ENCODE peak calls at places on chromosomes 12 and 14, in ten cellular contexts. One of them, this sample, is unnamed.

GRCh38 chr14:50941151-50941550 is 3.1 kb downstream of the PYGL start:
- DNase-seq in pancreas: no peak
- DNase-seq in esophagus muscularis mucosa: no peak
- DNase-seq in MM.1S: no peak
- DNase-seq in GM12865: no peak
- DNase-seq in CD8-positive, alpha-beta T cell: no peak
- DNase-seq in tibial artery: no peak
- DNase-seq in epithelial cell of esophagus: peak
- DNase-seq in neural progenitor cell: no peak
- DNase-seq in left ventricle myocardium inferior: no peak
- DNase-seq in this sample: no peak

GRCh38 chr14:37247777-37248461 is 50.2 kb downstream of the MIPOL1 start:
- DNase-seq in pancreas: no peak
- DNase-seq in esophagus muscularis mucosa: no peak
- DNase-seq in MM.1S: no peak
- DNase-seq in GM12865: no peak
- DNase-seq in CD8-positive, alpha-beta T cell: no peak
- DNase-seq in tibial artery: no peak
- DNase-seq in epithelial cell of esophagus: no peak
- DNase-seq in neural progenitor cell: no peak
- DNase-seq in left ventricle myocardium inferior: no peak
- DNase-seq in this sample: no peak

GRCh38 chr12:102439391-102440108 is 40.8 kb downstream of the IGF1 start:
- DNase-seq in pancreas: no peak
- DNase-seq in esophagus muscularis mucosa: no peak
- DNase-seq in MM.1S: no peak
- DNase-seq in GM12865: no peak
- DNase-seq in CD8-positive, alpha-beta T cell: no peak
- DNase-seq in tibial artery: no peak
- DNase-seq in epithelial cell of esophagus: no peak
- DNase-seq in neural progenitor cell: no peak
- DNase-seq in left ventricle myocardium inferior: no peak
- DNase-seq in this sample: no peak

GRCh38 chr14:99529899-99530298 is 48.7 kb downstream of the CCNK start:
- DNase-seq in pancreas: no peak
- DNase-seq in esophagus muscularis mucosa: no peak
- DNase-seq in MM.1S: no peak
- DNase-seq in GM12865: no peak
- DNase-seq in CD8-positive, alpha-beta T cell: no peak
- DNase-seq in tibial artery: no peak
- DNase-seq in epithelial cell of esophagus: no peak
- DNase-seq in neural progenitor cell: no peak
- DNase-seq in left ventricle myocardium inferior: no peak
- DNase-seq in this sample: no peak

GRCh38 chr12:111942557-111942956 is 70.4 kb downstream of the TMEM116 start:
- DNase-seq in pancreas: no peak
- DNase-seq in esophagus muscularis mucosa: no peak
- DNase-seq in MM.1S: no peak
- DNase-seq in GM12865: no peak
- DNase-seq in CD8-positive, alpha-beta T cell: no peak
- DNase-seq in tibial artery: no peak
- DNase-seq in epithelial cell of esophagus: peak
- DNase-seq in neural progenitor cell: no peak
- DNase-seq in left ventricle myocardium inferior: no peak
- DNase-seq in this sample: no peak

GRCh38 chr12:91009319-91009950 is 4.7 kb upstream of the EPYC start:
- DNase-seq in pancreas: no peak
- DNase-seq in esophagus muscularis mucosa: no peak
- DNase-seq in MM.1S: peak
- DNase-seq in GM12865: peak
- DNase-seq in CD8-positive, alpha-beta T cell: no peak
- DNase-seq in tibial artery: no peak
- DNase-seq in epithelial cell of esophagus: peak
- DNase-seq in neural progenitor cell: no peak
- DNase-seq in left ventricle myocardium inferior: no peak
- DNase-seq in this sample: no peak

GRCh38 chr12:125263385-125263784 is 198.2 kb downstream of the AACS start:
- DNase-seq in pancreas: no peak
- DNase-seq in esophagus muscularis mucosa: no peak
- DNase-seq in MM.1S: no peak
- DNase-seq in GM12865: no peak
- DNase-seq in CD8-positive, alpha-beta T cell: no peak
- DNase-seq in tibial artery: no peak
- DNase-seq in epithelial cell of esophagus: no peak
- DNase-seq in neural progenitor cell: peak
- DNase-seq in left ventricle myocardium inferior: no peak
- DNase-seq in this sample: peak

GRCh38 chr12:122895757-122896636 is at the start of gene VPS37B:
- DNase-seq in pancreas: peak
- DNase-seq in esophagus muscularis mucosa: no peak
- DNase-seq in MM.1S: peak
- DNase-seq in GM12865: peak
- DNase-seq in CD8-positive, alpha-beta T cell: peak
- DNase-seq in tibial artery: peak
- DNase-seq in epithelial cell of esophagus: peak
- DNase-seq in neural progenitor cell: peak
- DNase-seq in left ventricle myocardium inferior: peak
- DNase-seq in this sample: peak

GRCh38 chr12:65609359-65609771 is 214.9 kb upstream of the HMGA2 start:
- DNase-seq in pancreas: no peak
- DNase-seq in esophagus muscularis mucosa: no peak
- DNase-seq in MM.1S: no peak
- DNase-seq in GM12865: no peak
- DNase-seq in CD8-positive, alpha-beta T cell: no peak
- DNase-seq in tibial artery: no peak
- DNase-seq in epithelial cell of esophagus: peak
- DNase-seq in neural progenitor cell: no peak
- DNase-seq in left ventricle myocardium inferior: no peak
- DNase-seq in this sample: no peak

GRCh38 chr12:69655616-69656336 is 43.3 kb downstream of the BEST3 start:
- DNase-seq in pancreas: no peak
- DNase-seq in esophagus muscularis mucosa: no peak
- DNase-seq in MM.1S: no peak
- DNase-seq in GM12865: no peak
- DNase-seq in CD8-positive, alpha-beta T cell: no peak
- DNase-seq in tibial artery: no peak
- DNase-seq in epithelial cell of esophagus: peak
- DNase-seq in neural progenitor cell: no peak
- DNase-seq in left ventricle myocardium inferior: no peak
- DNase-seq in this sample: no peak

GRCh38 chr14:106564058-106564643 is 1037.8 kb downstream of the TMEM121 start:
- DNase-seq in pancreas: peak
- DNase-seq in esophagus muscularis mucosa: peak
- DNase-seq in MM.1S: peak
- DNase-seq in GM12865: peak
- DNase-seq in CD8-positive, alpha-beta T cell: peak
- DNase-seq in tibial artery: no peak
- DNase-seq in epithelial cell of esophagus: no peak
- DNase-seq in neural progenitor cell: peak
- DNase-seq in left ventricle myocardium inferior: no peak
- DNase-seq in this sample: peak

GRCh38 chr14:102236026-102236425 is 68.9 kb downstream of the MOK start:
- DNase-seq in pancreas: no peak
- DNase-seq in esophagus muscularis mucosa: no peak
- DNase-seq in MM.1S: no peak
- DNase-seq in GM12865: no peak
- DNase-seq in CD8-positive, alpha-beta T cell: no peak
- DNase-seq in tibial artery: no peak
- DNase-seq in epithelial cell of esophagus: no peak
- DNase-seq in neural progenitor cell: no peak
- DNase-seq in left ventricle myocardium inferior: no peak
- DNase-seq in this sample: no peak
- H3K4me3 ChIP-seq in pancreas: no peak
- H3K4me3 ChIP-seq in esophagus muscularis mucosa: no peak
- H3K4me3 ChIP-seq in MM.1S: no peak
- H3K4me3 ChIP-seq in GM12865: no peak
- H3K4me3 ChIP-seq in CD8-positive, alpha-beta T cell: no peak
- H3K4me3 ChIP-seq in tibial artery: no peak
- H3K4me3 ChIP-seq in epithelial cell of esophagus: no peak
- H3K4me3 ChIP-seq in neural progenitor cell: no peak
- H3K4me3 ChIP-seq in left ventricle myocardium inferior: no peak
- H3K4me3 ChIP-seq in this sample: no peak

DNA sequence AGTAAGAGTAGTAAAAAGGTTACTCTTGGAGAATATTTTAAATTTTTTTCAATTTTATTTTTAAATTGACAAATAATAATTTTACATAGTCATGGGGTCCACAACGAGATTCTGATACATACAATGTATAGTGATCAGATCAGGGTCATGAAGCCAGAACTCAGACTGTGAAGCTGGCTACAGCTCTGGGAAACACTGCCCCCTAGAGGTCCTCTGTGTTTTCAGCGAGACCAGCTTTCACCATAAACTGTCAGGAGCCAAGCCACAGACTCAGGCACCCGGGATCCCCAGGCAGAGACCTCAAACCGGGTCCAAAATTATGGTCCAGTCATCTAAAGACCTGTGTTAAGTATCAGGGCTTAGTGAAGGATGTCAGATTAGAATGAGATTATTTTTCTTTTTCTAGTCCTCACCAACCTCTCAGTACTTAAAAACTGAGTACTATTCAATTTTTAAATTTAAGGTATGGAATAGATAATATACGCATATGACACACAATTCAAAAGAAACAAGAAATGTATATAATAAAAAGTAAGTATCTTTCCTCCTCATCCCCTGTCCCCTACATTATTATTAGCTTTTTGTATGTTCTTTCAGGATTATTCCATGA is 397.1 kb downstream of the MDGA2 start:
- DNase-seq in pancreas: no peak
- DNase-seq in esophagus muscularis mucosa: no peak
- DNase-seq in MM.1S: peak
- DNase-seq in GM12865: peak
- DNase-seq in CD8-positive, alpha-beta T cell: no peak
- DNase-seq in tibial artery: no peak
- DNase-seq in epithelial cell of esophagus: peak
- DNase-seq in neural progenitor cell: peak
- DNase-seq in left ventricle myocardium inferior: no peak
- DNase-seq in this sample: peak
- TF ChIP-seq CTCF in pancreas: peak
- TF ChIP-seq CTCF in esophagus muscularis mucosa: peak
- TF ChIP-seq CTCF in MM.1S: peak
- TF ChIP-seq CTCF in GM12865: peak
- TF ChIP-seq CTCF in CD8-positive, alpha-beta T cell: no peak
- TF ChIP-seq CTCF in tibial artery: peak
- TF ChIP-seq CTCF in epithelial cell of esophagus: peak
- TF ChIP-seq CTCF in neural progenitor cell: peak
- TF ChIP-seq CTCF in left ventricle myocardium inferior: peak
- TF ChIP-seq CTCF in this sample: peak

DNA sequence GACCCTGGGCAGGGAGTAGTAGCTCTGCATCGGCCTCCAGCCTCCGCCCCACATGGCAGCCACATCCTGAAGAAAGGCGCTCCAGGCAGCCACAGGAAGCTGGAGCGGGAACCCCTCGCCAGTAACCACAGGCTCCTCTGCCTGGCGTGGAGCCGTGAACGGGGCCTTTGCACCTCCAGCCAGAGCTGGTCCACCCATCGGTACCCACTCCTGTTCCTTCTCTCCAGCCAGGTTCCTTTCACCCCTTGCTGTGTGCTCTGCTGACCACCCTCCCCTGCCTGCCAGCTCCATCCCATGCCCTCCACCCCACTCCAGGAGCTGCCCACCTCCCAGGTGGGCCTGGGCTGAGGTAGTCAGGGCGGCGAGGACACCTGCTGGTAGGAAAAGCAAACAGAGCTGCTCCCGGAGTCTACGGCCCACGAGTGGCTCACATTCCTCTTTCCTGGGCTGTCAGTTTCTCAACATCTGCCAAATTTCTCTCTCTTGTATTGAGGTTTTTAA is 2.7 kb downstream of the TGFB3 start:
- DNase-seq in pancreas: peak
- DNase-seq in esophagus muscularis mucosa: no peak
- DNase-seq in MM.1S: no peak
- DNase-seq in GM12865: peak
- DNase-seq in CD8-positive, alpha-beta T cell: no peak
- DNase-seq in tibial artery: no peak
- DNase-seq in epithelial cell of esophagus: peak
- DNase-seq in neural progenitor cell: peak
- DNase-seq in left ventricle myocardium inferior: no peak
- DNase-seq in this sample: peak
- H3K4me3 ChIP-seq in pancreas: no peak
- H3K4me3 ChIP-seq in esophagus muscularis mucosa: peak
- H3K4me3 ChIP-seq in MM.1S: no peak
- H3K4me3 ChIP-seq in GM12865: no peak
- H3K4me3 ChIP-seq in CD8-positive, alpha-beta T cell: no peak
- H3K4me3 ChIP-seq in tibial artery: peak
- H3K4me3 ChIP-seq in epithelial cell of esophagus: no peak
- H3K4me3 ChIP-seq in neural progenitor cell: no peak
- H3K4me3 ChIP-seq in left ventricle myocardium inferior: peak
- H3K4me3 ChIP-seq in this sample: no peak

GRCh38 chr14:53285806-53286205 is 132.7 kb upstream of the DDHD1 start:
- DNase-seq in pancreas: no peak
- DNase-seq in esophagus muscularis mucosa: no peak
- DNase-seq in MM.1S: no peak
- DNase-seq in GM12865: no peak
- DNase-seq in CD8-positive, alpha-beta T cell: no peak
- DNase-seq in tibial artery: no peak
- DNase-seq in epithelial cell of esophagus: no peak
- DNase-seq in neural progenitor cell: no peak
- DNase-seq in left ventricle myocardium inferior: no peak
- DNase-seq in this sample: no peak
- TF ChIP-seq CTCF in pancreas: no peak
- TF ChIP-seq CTCF in esophagus muscularis mucosa: no peak
- TF ChIP-seq CTCF in MM.1S: no peak
- TF ChIP-seq CTCF in GM12865: no peak
- TF ChIP-seq CTCF in CD8-positive, alpha-beta T cell: no peak
- TF ChIP-seq CTCF in tibial artery: no peak
- TF ChIP-seq CTCF in epithelial cell of esophagus: no peak
- TF ChIP-seq CTCF in neural progenitor cell: no peak
- TF ChIP-seq CTCF in left ventricle myocardium inferior: no peak
- TF ChIP-seq CTCF in this sample: no peak

GRCh38 chr12:55824726-55825125 is 4.7 kb downstream of the DNAJC14 start:
- DNase-seq in pancreas: no peak
- DNase-seq in esophagus muscularis mucosa: no peak
- DNase-seq in MM.1S: no peak
- DNase-seq in GM12865: no peak
- DNase-seq in CD8-positive, alpha-beta T cell: no peak
- DNase-seq in tibial artery: no peak
- DNase-seq in epithelial cell of esophagus: no peak
- DNase-seq in neural progenitor cell: no peak
- DNase-seq in left ventricle myocardium inferior: no peak
- DNase-seq in this sample: no peak
- H3K4me3 ChIP-seq in pancreas: no peak
- H3K4me3 ChIP-seq in esophagus muscularis mucosa: no peak
- H3K4me3 ChIP-seq in MM.1S: no peak
- H3K4me3 ChIP-seq in GM12865: no peak
- H3K4me3 ChIP-seq in CD8-positive, alpha-beta T cell: no peak
- H3K4me3 ChIP-seq in tibial artery: no peak
- H3K4me3 ChIP-seq in epithelial cell of esophagus: no peak
- H3K4me3 ChIP-seq in neural progenitor cell: no peak
- H3K4me3 ChIP-seq in left ventricle myocardium inferior: no peak
- H3K4me3 ChIP-seq in this sample: peak